ENCODE peak calls at places on chromosomes 6 and 20, in four cellular contexts. W is OCI-LY7, V is fibroblast of pulmonary artery, T is AG04450. Y is an unnamed sample.

GRCh38 chr6:142943746-142944125 is 1.2 kb downstream of the HIVEP2 start:
- DNase-seq in W (peak; percentile 84), V (peak; percentile 70), T (no peak), Y (peak; percentile 75)

GRCh38 chr6:49497308-49497707 is 2.4 kb upstream of the GLYATL3 start:
- DNase-seq in W (no peak), V (no peak), T (no peak), Y (no peak)

GRCh38 chr6:4858194-4859028 is 82.2 kb downstream of the CDYL start:
- DNase-seq in W (no peak), V (no peak), T (no peak), Y (no peak)

GRCh38 chr20:57398901-57399535 is 7.8 kb downstream of the RBM38 start:
- DNase-seq in W (no peak), V (no peak), T (no peak), Y (no peak)

GRCh38 chr6:8947900-8948299 is 512.6 kb upstream of the SLC35B3 start:
- DNase-seq in W (no peak), V (no peak), T (no peak), Y (no peak)

GRCh38 chr20:35953411-35954199 is 697 bp downstream of the SCAND1 start:
- DNase-seq in W (peak; percentile 86), V (peak; percentile 40), T (no peak), Y (peak; percentile 56)

GRCh38 chr6:52513464-52513863 is 63.4 kb downstream of the TRAM2 start:
- DNase-seq in W (no peak), V (no peak), T (no peak), Y (no peak)

GRCh38 chr6:168007592-168008338 is 10.3 kb downstream of the KIF25 start:
- DNase-seq in W (no peak), V (peak; percentile 99), T (peak; percentile 97), Y (peak; percentile 100)

GRCh38 chr6:155450194-155450593 is 5.4 kb downstream of the NOX3 start:
- DNase-seq in W (no peak), V (no peak), T (no peak), Y (no peak)

GRCh38 chr6:37516076-37516919 is 16.6 kb upstream of the CCDC167 start:
- DNase-seq in W (peak; percentile 59), V (no peak), T (no peak), Y (no peak)

GRCh38 chr20:44206132-44206531 is 4.4 kb downstream of the OSER1 start:
- DNase-seq in W (no peak), V (no peak), T (no peak), Y (no peak)

GRCh38 chr6:166770216-166771116 is 143.4 kb upstream of the RPS6KA2 start:
- DNase-seq in W (no peak), V (no peak), T (no peak), Y (peak; percentile 42)

GRCh38 chr6:54288476-54288875 is 19.8 kb upstream of the TINAG start:
- DNase-seq in W (no peak), V (peak; percentile 30), T (no peak), Y (peak; percentile 59)

GRCh38 chr6:150685860-150686259 is 86.2 kb downstream of the PLEKHG1 start:
- DNase-seq in W (peak; percentile 80), V (peak; percentile 6), T (no peak), Y (peak; percentile 25)

GRCh38 chr6:119129968-119130484 is 51.6 kb upstream of the FAM184A start:
- DNase-seq in W (no peak), V (peak; percentile 68), T (no peak), Y (peak; percentile 69)

GRCh38 chr6:134400941-134401340 is 83.0 kb upstream of the SGK1 start:
- DNase-seq in W (no peak), V (no peak), T (no peak), Y (no peak)

GRCh38 chr20:57030611-57031600 is 235.5 kb downstream of the BMP7 start:
- DNase-seq in W (no peak), V (no peak), T (no peak), Y (peak; percentile 85)

GRCh38 chr6:3869632-3870527 is 20.7 kb downstream of the FAM50B start:
- DNase-seq in W (no peak), V (no peak), T (no peak), Y (no peak)

GRCh38 chr20:44034965-44035635 is 120.4 kb downstream of the TOX2 start:
- DNase-seq in W (no peak), V (no peak), T (no peak), Y (no peak)

GRCh38 chr6:127811939-127812338 is 88.9 kb downstream of the THEMIS start:
- DNase-seq in W (no peak), V (no peak), T (no peak), Y (no peak)

GRCh38 chr6:139027620-139028182 is 844 bp upstream of the ABRACL start:
- DNase-seq in W (no peak), V (peak; percentile 30), T (no peak), Y (peak; percentile 30)

GRCh38 chr6:158383542-158383941 is 71.3 kb downstream of the TULP4 start:
- DNase-seq in W (no peak), V (no peak), T (no peak), Y (no peak)

GRCh38 chr6:30542404-30542725 is 13.9 kb downstream of the GNL1 start:
- DNase-seq in W (peak; percentile 61), V (no peak), T (no peak), Y (no peak)
- H3K4me3 ChIP-seq in W (peak overlapping the region; percentile 46), V (no peak overlapping the region), T (no peak overlapping the region), Y (no peak overlapping the region)

GRCh38 chr6:116779569-116780164 is 14.1 kb upstream of the FAM162B start:
- DNase-seq in W (peak; percentile 46), V (peak; percentile 61), T (no peak), Y (peak; percentile 72)
- TF ChIP-seq CTCF in W (peak; percentile 82), V (peak; percentile 48), T (peak; percentile 50), Y (peak; percentile 43)

GRCh38 chr6:163423696-163424095 is 9.2 kb downstream of the QKI start:
- DNase-seq in W (no peak), V (no peak), T (no peak), Y (no peak)

GRCh38 chr6:163432300-163432699 is 17.8 kb downstream of the QKI start:
- DNase-seq in W (no peak), V (no peak), T (no peak), Y (no peak)

GRCh38 chr6:163427498-163428254 is 13.2 kb downstream of the QKI start:
- DNase-seq in W (peak; percentile 31), V (peak; percentile 91), T (peak; percentile 44), Y (peak; percentile 92)

GRCh38 chr6:163429858-163430448 is 15.4 kb downstream of the QKI start:
- DNase-seq in W (no peak), V (no peak), T (no peak), Y (no peak)

GRCh38 chr6:163428373-163428772 is 13.9 kb downstream of the QKI start:
- DNase-seq in W (no peak), V (no peak), T (no peak), Y (no peak)
- H3K4me3 ChIP-seq in W (no peak overlapping the region), V (no peak overlapping the region), T (no peak overlapping the region), Y (no peak overlapping the region)

GRCh38 chr6:47729457-47729856 is 31.1 kb downstream of the ADGRF4 start:
- DNase-seq in W (no peak), V (no peak), T (no peak), Y (no peak)
- TF ChIP-seq CTCF in W (no peak), V (no peak), T (no peak), Y (no peak)

DNA sequence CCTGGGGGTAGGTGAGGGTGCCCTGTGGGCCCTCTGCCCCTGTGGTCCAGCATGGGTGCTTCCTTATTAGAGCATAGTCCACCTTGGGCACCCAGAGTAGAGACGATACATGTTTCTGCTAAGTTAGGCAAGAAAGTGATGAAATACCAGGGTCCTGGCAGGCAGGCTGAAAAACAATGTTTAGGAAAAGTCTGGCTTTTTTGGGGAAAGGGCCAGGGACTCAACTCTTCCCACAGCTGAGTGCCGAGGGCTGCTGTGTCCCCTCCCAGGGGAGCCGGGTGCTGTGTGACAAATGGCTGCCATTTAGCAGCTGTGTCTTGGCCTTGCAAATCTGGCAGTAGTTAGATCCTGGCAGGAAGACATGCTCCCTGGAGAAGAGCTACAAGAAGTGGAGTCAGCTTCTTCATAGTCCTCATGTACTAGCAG is 61.5 kb downstream of the RREB1 start:
- DNase-seq in W (no peak), V (peak; percentile 46), T (no peak), Y (no peak)
- H3K4me3 ChIP-seq in W (no peak overlapping the region), V (no peak overlapping the region), T (no peak overlapping the region), Y (no peak overlapping the region)

GRCh38 chr6:126176266-126176665 is 163.6 kb upstream of the CENPW start:
- DNase-seq in W (no peak), V (peak; percentile 71), T (no peak), Y (peak; percentile 75)
- TF ChIP-seq CTCF in W (peak; percentile 33), V (peak; percentile 63), T (peak; percentile 40), Y (peak; percentile 63)